ENCODE peak calls at places on chromosomes 16 and 17, in ten cellular contexts. H is cardiac muscle cell; S is sigmoid colon; K is ascending aorta; Q is heart right ventricle; Y is A549; N is CD8-positive, alpha-beta memory T cell; M is SJSA1; O is neural progenitor cell; J is prostate gland. B is an unnamed sample. For H3K9me3, the result is how much of the 10 kb centered on the place peaks cover.

GRCh38 chr16:72092832-72093447 is 480 bp downstream of the TXNL4B start:
- DNase-seq in H (peak), S (no peak), K (no peak), Q (no peak), Y (peak), N (no peak), M (peak), O (peak), J (no peak), B (no peak)

GRCh38 chr16:49788505-49788904 is 67.4 kb downstream of the ZNF423 start:
- DNase-seq in H (peak), S (no peak), K (peak), Q (no peak), Y (no peak), N (no peak), M (no peak), O (no peak), J (no peak), B (no peak)

GRCh38 chr17:8185580-8186445 is 4.2 kb downstream of the BORCS6 start:
- DNase-seq in H (peak), S (peak), K (peak), Q (peak), Y (peak), N (peak), M (peak), O (peak), J (peak), B (no peak)

GRCh38 chr16:12546918-12547607 is 256.6 kb downstream of the CPPED1 start:
- DNase-seq in H (no peak), S (no peak), K (no peak), Q (no peak), Y (no peak), N (no peak), M (no peak), O (no peak), J (no peak), B (no peak)

GRCh38 chr17:47896672-47897490 is 845 bp downstream of the SP2 start:
- DNase-seq in H (peak), S (no peak), K (no peak), Q (no peak), Y (no peak), N (no peak), M (no peak), O (no peak), J (no peak), B (no peak)

GRCh38 chr17:76466775-76467130 is 650 bp upstream of the AANAT start:
- DNase-seq in H (no peak), S (no peak), K (no peak), Q (no peak), Y (no peak), N (no peak), M (no peak), O (no peak), J (no peak), B (no peak)

GRCh38 chr16:31880322-31880979 is 6.8 kb downstream of the ZNF267 start:
- DNase-seq in H (peak), S (no peak), K (no peak), Q (peak), Y (no peak), N (no peak), M (no peak), O (no peak), J (no peak), B (no peak)

GRCh38 chr17:68624381-68624780 is 23.2 kb upstream of the FAM20A start:
- DNase-seq in H (no peak), S (no peak), K (no peak), Q (no peak), Y (no peak), N (no peak), M (no peak), O (no peak), J (no peak), B (no peak)

GRCh38 chr17:77471984-77472836 is 331.4 kb downstream of the SEC14L1 start:
- DNase-seq in H (peak), S (peak), K (no peak), Q (peak), Y (no peak), N (peak), M (peak), O (peak), J (peak), B (no peak)

GRCh38 chr17:1716912-1717695 is 6.9 kb upstream of the TLCD2 start:
- DNase-seq in H (peak), S (peak), K (peak), Q (peak), Y (peak), N (peak), M (peak), O (peak), J (peak), B (peak)
- H3K9me3 ChIP-seq in H (under half), S (under half), K (under half), Q (under half), Y (under half), N (under half), M (under half), O (under half), J (under half), B (under half)

GRCh38 chr16:3295783-3296182 is 9.4 kb downstream of the TIGD7 start:
- DNase-seq in H (no peak), S (no peak), K (no peak), Q (no peak), Y (no peak), N (no peak), M (no peak), O (no peak), J (no peak), B (no peak)
- H3K9me3 ChIP-seq in H (under half), S (under half), K (half or more), Q (under half), Y (half or more), N (under half), M (under half), O (under half), J (under half), B (under half)

DNA sequence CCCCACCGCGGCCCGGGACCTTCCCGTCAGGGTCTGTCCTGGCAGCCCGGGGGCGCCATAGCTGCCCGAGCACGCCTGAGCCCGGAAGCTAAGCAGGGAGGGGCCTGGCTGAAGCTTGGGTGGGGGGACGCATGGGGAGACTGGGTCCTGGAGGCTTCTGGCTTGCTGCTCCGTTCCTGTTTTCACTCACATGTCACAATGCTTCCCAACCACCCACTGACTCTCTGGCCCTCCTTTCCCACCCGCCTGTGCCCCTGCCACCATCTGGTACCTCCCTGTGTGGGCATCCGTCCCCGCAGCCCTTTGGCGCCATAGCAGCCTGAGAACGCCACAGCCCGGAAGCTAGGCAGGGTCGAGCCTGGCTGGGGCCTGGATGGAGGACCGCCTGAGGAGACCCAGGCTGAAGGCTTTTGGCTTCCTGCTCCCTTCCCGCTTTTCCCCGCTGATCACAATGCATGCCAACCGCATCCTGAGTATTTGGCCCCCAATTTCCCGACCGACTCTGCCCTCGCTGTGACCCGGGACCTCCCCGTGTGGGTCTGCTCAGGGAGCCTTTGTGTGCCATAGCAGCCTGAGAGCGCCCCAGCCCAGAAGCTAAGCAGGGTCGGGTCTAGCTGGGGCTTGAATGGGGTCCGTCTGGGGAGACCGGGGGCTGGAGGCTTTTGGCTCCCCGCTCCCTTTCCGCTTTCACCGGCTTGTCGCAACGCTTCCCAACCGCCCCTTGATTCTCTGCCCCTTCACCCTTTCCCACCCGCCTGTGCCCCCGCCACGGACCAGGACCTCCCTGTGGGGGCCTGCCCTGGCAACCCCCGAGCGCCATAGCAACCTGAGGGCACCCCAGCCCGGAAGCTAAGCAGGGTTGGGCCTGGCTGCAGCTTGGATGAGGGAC is 2290.1 kb downstream of the TP53TG3F start:
- DNase-seq in H (no peak), S (no peak), K (peak), Q (no peak), Y (no peak), N (no peak), M (no peak), O (no peak), J (no peak), B (no peak)
- H3K9me3 ChIP-seq in H (under half), S (under half), K (under half), Q (under half), Y (under half), N (under half), M (under half), O (under half), J (under half), B (under half)

DNA sequence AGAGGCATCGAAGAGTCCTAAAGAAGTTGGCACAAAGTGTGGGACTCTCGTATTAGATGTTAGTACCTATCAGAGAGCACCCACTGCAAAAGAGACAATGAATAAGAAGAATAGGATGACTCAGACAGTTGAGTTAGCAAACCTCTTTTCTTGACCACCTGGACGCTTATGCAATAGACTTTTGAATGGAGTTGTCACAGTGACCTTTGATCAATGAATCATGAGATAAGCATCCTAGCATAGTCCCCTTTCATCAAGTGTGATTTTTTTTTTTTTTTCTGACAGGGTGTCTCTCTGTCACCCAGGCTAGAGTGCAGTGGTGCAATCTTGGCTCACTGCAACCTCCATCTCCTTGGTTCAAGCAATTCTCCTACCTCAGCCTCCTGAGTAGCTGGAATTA is 1417.9 kb upstream of the GOT2 start:
- DNase-seq in H (no peak), S (no peak), K (no peak), Q (no peak), Y (peak), N (no peak), M (no peak), O (no peak), J (no peak), B (no peak)
- H3K9me3 ChIP-seq in H (under half), S (under half), K (under half), Q (under half), Y (under half), N (under half), M (under half), O (under half), J (under half), B (under half)

GRCh38 chr16:5461574-5461973 is 364.0 kb upstream of the EEF2KMT start:
- DNase-seq in H (no peak), S (no peak), K (no peak), Q (no peak), Y (no peak), N (no peak), M (no peak), O (no peak), J (no peak), B (no peak)
- H3K9me3 ChIP-seq in H (under half), S (under half), K (under half), Q (under half), Y (under half), N (under half), M (under half), O (under half), J (under half), B (under half)

GRCh38 chr17:21297026-21297520 is 12.6 kb downstream of the MAP2K3 start:
- DNase-seq in H (no peak), S (peak), K (no peak), Q (no peak), Y (no peak), N (no peak), M (no peak), O (no peak), J (no peak), B (no peak)
- H3K9me3 ChIP-seq in H (under half), S (under half), K (under half), Q (under half), Y (under half), N (under half), M (under half), O (under half), J (under half), B (under half)

GRCh38 chr17:72592242-72592966 is 471.6 kb downstream of the SOX9 start:
- DNase-seq in H (peak), S (no peak), K (peak), Q (peak), Y (peak), N (no peak), M (peak), O (peak), J (peak), B (no peak)

GRCh38 chr17:72590882-72591499 is 470.2 kb downstream of the SOX9 start:
- DNase-seq in H (no peak), S (no peak), K (no peak), Q (no peak), Y (peak), N (no peak), M (no peak), O (no peak), J (no peak), B (no peak)

GRCh38 chr17:72590382-72590781 is 469.6 kb downstream of the SOX9 start:
- DNase-seq in H (peak), S (no peak), K (no peak), Q (no peak), Y (peak), N (no peak), M (no peak), O (no peak), J (no peak), B (no peak)

GRCh38 chr17:72592967-72593325 is 472.1 kb downstream of the SOX9 start:
- DNase-seq in H (no peak), S (no peak), K (no peak), Q (no peak), Y (no peak), N (no peak), M (no peak), O (no peak), J (no peak), B (no peak)

GRCh38 chr17:72591500-72592241 is 470.9 kb downstream of the SOX9 start:
- DNase-seq in H (peak), S (no peak), K (no peak), Q (no peak), Y (no peak), N (no peak), M (no peak), O (peak), J (no peak), B (no peak)
- H3K9me3 ChIP-seq in H (under half), S (under half), K (under half), Q (under half), Y (under half), N (under half), M (under half), O (under half), J (under half), B (under half)

DNA sequence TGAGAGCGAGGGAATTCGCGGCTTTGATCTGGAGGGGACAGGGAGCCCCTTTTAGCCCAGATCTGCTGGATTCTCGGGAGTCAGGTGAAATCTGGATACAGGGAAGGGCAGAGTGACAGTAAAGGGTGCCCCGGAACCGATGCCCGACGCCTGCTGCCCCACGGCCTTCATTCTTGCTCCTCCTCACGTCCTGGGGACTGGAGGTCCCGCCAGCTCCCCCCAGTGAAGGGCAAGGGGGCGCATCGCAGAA is 596 bp downstream of the OR1F1 start:
- DNase-seq in H (no peak), S (no peak), K (no peak), Q (no peak), Y (no peak), N (no peak), M (no peak), O (no peak), J (no peak), B (no peak)
- H3K9me3 ChIP-seq in H (under half), S (under half), K (under half), Q (under half), Y (under half), N (under half), M (under half), O (under half), J (under half), B (under half)

DNA sequence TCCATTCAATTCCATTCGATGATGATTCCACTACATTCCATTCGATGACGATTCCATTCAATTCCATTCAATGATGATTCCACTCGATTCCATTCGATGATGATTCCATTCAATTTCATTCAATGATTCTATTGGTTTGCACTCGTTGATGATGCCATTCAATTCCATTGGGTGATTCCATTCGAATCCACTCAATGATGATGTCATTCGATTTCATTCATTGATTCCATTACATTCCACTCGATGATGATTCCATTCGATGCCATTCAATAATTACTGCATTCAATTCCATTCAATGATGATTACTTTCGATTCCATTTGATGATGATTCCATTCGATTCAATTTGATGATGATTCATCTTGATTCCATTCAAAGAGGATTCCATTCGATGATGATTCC is 1299.4 kb downstream of the TP53TG3F start:
- DNase-seq in H (no peak), S (no peak), K (no peak), Q (no peak), Y (no peak), N (no peak), M (no peak), O (no peak), J (no peak), B (no peak)
- H3K9me3 ChIP-seq in H (under half), S (under half), K (under half), Q (under half), Y (under half), N (under half), M (under half), O (half or more), J (under half), B (under half)

DNA sequence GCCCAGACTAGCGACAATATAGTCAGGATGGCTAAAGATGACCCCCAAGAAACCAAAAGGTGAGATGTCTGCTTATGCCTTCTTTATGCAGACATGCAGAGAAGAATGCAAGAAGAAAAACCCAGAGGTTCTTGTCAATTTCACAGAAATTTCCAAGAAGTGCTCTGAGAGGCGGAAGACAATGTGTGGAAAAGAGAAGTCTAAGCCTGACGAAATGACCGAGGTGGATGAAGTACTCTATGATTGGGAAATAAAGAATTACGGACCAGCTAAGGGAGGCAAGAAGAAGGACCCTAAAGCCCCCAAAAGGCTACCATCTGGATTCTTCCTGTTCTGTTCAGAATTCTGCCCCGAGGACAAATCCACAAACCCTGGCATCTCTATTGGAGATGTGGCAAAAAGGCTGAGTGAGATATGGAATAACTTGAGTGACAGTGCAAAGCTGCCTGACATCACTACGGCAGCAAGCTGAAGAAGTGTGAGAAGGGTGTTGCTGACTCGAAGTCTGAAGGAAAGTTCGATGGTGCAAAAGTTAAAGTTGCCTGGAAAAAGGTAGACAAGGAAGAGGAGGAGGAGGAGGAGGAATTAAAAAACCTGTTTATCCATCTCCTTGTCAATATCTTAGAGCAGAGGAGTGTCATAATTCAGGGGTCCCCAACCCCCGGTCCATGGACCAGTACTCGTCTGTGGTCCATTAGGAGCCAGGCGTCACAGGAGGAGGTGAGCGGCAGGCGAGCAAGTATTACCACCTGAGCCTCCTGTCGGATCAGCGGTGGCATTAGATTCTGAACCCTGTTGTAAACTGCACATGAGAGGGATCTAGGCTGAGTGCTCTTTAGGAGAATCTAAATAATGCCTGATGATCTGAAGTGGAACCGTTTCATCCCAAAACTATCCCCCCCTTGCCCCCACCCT is 25.1 kb upstream of the ADGRG1 start:
- DNase-seq in H (no peak), S (peak), K (peak), Q (no peak), Y (no peak), N (no peak), M (peak), O (no peak), J (no peak), B (no peak)
- H3K9me3 ChIP-seq in H (under half), S (under half), K (under half), Q (under half), Y (under half), N (under half), M (under half), O (under half), J (under half), B (under half)

B was measured in esophagus squamous epithelium.